ENCODE peak calls at places on chromosomes 7 and 10, in five cellular contexts. H is HEK293T, E is NT2/D1, U is H1, X is GM12878. B is an unnamed sample.

GRCh38 chr7:79293655-79294142 is 159.8 kb downstream of the MAGI2 start:
- DNase-seq in H (no peak), E (no peak), U (no peak), X (no peak), B (peak; percentile 86)

GRCh38 chr10:93916257-93917063 is 22.7 kb downstream of the SLC35G1 start:
- DNase-seq in H (peak; percentile 49), E (no peak), U (no peak), X (no peak), B (peak; percentile 34)

GRCh38 chr7:30813466-30813865 is 42.2 kb downstream of the MINDY4 start:
- DNase-seq in H (no peak), E (no peak), U (no peak), X (no peak), B (no peak)

GRCh38 chr10:87177-88080 is 38.3 kb upstream of the TUBB8 start:
- DNase-seq in H (no peak), E (no peak), U (no peak), X (no peak), B (no peak)

GRCh38 chr7:106367018-106367420 is 82.2 kb upstream of the NAMPT start:
- DNase-seq in H (peak; percentile 49), E (peak; percentile 13), U (no peak), X (no peak), B (peak; percentile 20)

GRCh38 chr7:75655536-75655935 is 83.2 kb downstream of the HIP1 start:
- DNase-seq in H (no peak), E (no peak), U (no peak), X (no peak), B (no peak)

GRCh38 chr10:17026686-17027485 is 102.7 kb downstream of the CUBN start:
- DNase-seq in H (no peak), E (no peak), U (no peak), X (peak; percentile 35), B (no peak)

GRCh38 chr10:12350925-12351324 is 1.6 kb downstream of the CAMK1D start:
- DNase-seq in H (no peak), E (no peak), U (no peak), X (no peak), B (no peak)

GRCh38 chr10:71638087-71638576 is 81.4 kb downstream of the C10orf105 start:
- DNase-seq in H (no peak), E (no peak), U (no peak), X (no peak), B (peak; percentile 93)

GRCh38 chr7:16078076-16078952 is 343.0 kb downstream of the CRPPA start:
- DNase-seq in H (peak; percentile 32), E (peak; percentile 64), U (no peak), X (no peak), B (peak; percentile 65)

GRCh38 chr10:78046711-78047269 is 13.1 kb downstream of the RPS24 start:
- DNase-seq in H (no peak), E (no peak), U (no peak), X (no peak), B (no peak)

GRCh38 chr10:132134541-132135397 is 52.0 kb upstream of the DPYSL4 start:
- DNase-seq in H (no peak), E (no peak), U (no peak), X (no peak), B (no peak)

GRCh38 chr7:12091164-12091563 is 119.9 kb upstream of the TMEM106B start:
- DNase-seq in H (no peak), E (no peak), U (no peak), X (no peak), B (no peak)

GRCh38 chr7:26653430-26653911 is 210.9 kb downstream of the SKAP2 start:
- DNase-seq in H (peak; percentile 22), E (no peak), U (no peak), X (no peak), B (no peak)

GRCh38 chr7:71935674-71936073 is 476.5 kb downstream of the CALN1 start:
- DNase-seq in H (no peak), E (no peak), U (no peak), X (no peak), B (no peak)

GRCh38 chr10:78267070-78267469 is 233.4 kb downstream of the RPS24 start:
- DNase-seq in H (no peak), E (no peak), U (no peak), X (no peak), B (no peak)

GRCh38 chr10:71921319-71922027 is 42.7 kb upstream of the CHST3 start:
- DNase-seq in H (no peak), E (no peak), U (no peak), X (no peak), B (no peak)

GRCh38 chr7:157432541-157432956 is 95.7 kb downstream of the DNAJB6 start:
- DNase-seq in H (peak; percentile 69), E (peak; percentile 82), U (peak; percentile 62), X (no peak), B (no peak)

GRCh38 chr10:119446441-119447277 is 95.9 kb downstream of the RGS10 start:
- DNase-seq in H (no peak), E (no peak), U (no peak), X (no peak), B (no peak)

GRCh38 chr7:101941481-101942383 is 124.3 kb downstream of the CUX1 start:
- DNase-seq in H (no peak), E (no peak), U (no peak), X (no peak), B (no peak)

GRCh38 chr7:24587853-24588252 is 14.6 kb downstream of the PALS2 start:
- DNase-seq in H (no peak), E (peak; percentile 39), U (no peak), X (no peak), B (peak; percentile 46)

DNA sequence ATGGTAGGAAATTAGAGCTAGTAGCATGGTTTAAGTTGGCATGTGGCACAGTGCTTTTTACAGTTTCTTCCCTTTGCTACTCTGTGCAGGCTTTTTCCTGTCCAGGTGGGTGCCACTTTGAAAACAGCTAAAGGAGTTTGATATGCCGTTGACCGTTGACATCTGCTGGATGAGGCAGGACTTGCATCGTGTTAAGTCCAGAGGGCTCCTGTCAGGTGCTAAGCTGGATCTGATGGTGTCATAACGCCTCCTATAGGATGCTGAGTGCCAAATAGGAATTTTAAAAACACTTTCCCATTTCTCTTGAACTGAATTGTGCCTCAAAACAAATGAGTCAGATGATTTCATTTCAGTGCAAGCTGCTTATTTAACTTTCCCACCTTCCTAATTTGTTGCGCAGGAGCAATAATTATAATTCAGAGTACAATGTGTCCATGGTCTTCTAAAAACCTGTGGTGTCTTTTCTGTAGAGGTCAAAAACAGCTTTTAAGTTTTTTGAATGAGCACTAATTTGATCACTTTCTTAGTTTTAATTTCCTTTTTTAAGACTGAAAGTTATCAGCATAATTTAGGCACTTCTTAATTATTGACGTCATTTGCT is 178.3 kb downstream of the CDCA7L start:
- DNase-seq in H (peak; percentile 78), E (peak; percentile 94), U (peak; percentile 73), X (peak; percentile 26), B (peak; percentile 84)
- TF ChIP-seq SUZ12 in H (no peak), E (no peak), U (no peak), X (no peak), B (no peak)

GRCh38 chr10:102479651-102480050 is 22.9 kb downstream of the ACTR1A start:
- DNase-seq in H (no peak), E (no peak), U (no peak), X (no peak), B (no peak)

GRCh38 chr10:102485093-102485785 is 17.3 kb downstream of the ACTR1A start:
- DNase-seq in H (no peak), E (no peak), U (no peak), X (no peak), B (no peak)

GRCh38 chr10:102476466-102477141 is 25.3 kb upstream of the C10orf95 start:
- DNase-seq in H (no peak), E (no peak), U (no peak), X (no peak), B (no peak)

GRCh38 chr10:102484021-102484420 is 18.5 kb downstream of the ACTR1A start:
- DNase-seq in H (no peak), E (no peak), U (no peak), X (no peak), B (no peak)

GRCh38 chr10:102480396-102480795 is 22.1 kb downstream of the ACTR1A start:
- DNase-seq in H (no peak), E (no peak), U (no peak), X (no peak), B (no peak)
- TF ChIP-seq SUZ12 in H (no peak), E (no peak), U (no peak), X (no peak), B (no peak)

GRCh38 chr7:142935941-142936565 is 2.5 kb upstream of the TRPV5 start:
- DNase-seq in H (no peak), E (no peak), U (no peak), X (no peak), B (no peak)
- TF ChIP-seq SUZ12 in H (no peak), E (no peak), U (no peak), X (no peak), B (no peak)

DNA sequence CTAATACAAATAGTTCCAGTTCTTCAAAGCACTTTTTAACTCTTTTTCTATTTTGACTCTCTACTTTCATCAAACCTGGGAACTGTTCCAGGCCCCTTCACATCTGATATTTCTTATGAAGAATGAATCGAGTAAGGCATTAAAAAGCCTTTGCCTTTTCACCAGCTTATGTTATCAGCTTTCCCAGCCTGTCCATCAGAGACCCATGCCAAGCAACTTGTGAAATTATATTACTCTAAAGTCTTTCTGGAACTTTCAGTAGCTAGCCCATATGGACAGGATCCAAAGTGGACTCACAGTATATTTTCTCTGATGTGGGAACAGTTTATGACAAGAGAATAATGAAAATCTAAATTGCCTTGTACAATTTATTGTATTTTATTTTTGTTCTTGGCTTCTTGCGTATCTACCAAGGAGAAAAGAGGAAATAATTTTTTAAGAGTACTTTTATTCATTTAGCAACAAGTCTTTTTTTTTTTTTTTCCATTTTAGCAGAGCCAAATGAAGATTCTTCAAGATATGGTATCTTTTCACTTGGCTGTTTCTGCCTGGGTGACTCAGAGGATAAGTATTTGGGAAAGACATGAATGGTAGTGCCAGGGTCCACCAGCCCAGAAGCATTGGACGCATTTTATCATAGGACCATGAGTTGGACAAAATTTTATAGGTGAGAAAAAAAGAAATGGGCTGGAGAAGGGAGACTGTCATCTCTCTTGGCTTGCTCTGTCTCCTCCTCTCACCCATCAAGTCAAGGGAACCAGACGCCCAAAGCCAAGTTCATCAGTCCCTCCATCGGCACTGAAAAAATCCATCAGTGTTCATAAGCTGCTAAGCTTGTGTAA is 195.8 kb upstream of the NEBL start:
- DNase-seq in H (no peak), E (no peak), U (no peak), X (no peak), B (no peak)
- TF ChIP-seq SUZ12 in H (no peak), E (no peak), U (no peak), X (no peak), B (no peak)

GRCh38 chr10:15120523-15120922 is 23.4 kb downstream of the RPP38 start:
- DNase-seq in H (no peak), E (no peak), U (no peak), X (no peak), B (no peak)
- TF ChIP-seq SUZ12 in H (no peak), E (no peak), U (no peak), X (no peak), B (no peak)